ENCODE peak calls at places on chromosomes 12 and 14, in ten cellular contexts. One of them, this sample, is unnamed.

GRCh38 chr12:46585854-46586621 is 213.5 kb upstream of the SLC38A2 start:
- DNase-seq in NB4: peak; percentile 47
- DNase-seq in transverse colon: peak; percentile 62
- DNase-seq in IMR-90: peak; percentile 92
- DNase-seq in Peyer's patch: peak; percentile 53
- DNase-seq in stomach: peak; percentile 72
- DNase-seq in ovary: no peak
- DNase-seq in lower leg skin: no peak
- DNase-seq in GM12878: no peak
- DNase-seq in esophagus squamous epithelium: no peak
- DNase-seq in this sample: no peak

GRCh38 chr14:94753067-94753466 is 16.8 kb downstream of the GSC start:
- DNase-seq in NB4: no peak
- DNase-seq in transverse colon: no peak
- DNase-seq in IMR-90: no peak
- DNase-seq in Peyer's patch: no peak
- DNase-seq in stomach: no peak
- DNase-seq in ovary: no peak
- DNase-seq in lower leg skin: no peak
- DNase-seq in GM12878: no peak
- DNase-seq in esophagus squamous epithelium: no peak
- DNase-seq in this sample: no peak

GRCh38 chr12:74747305-74747704 is 209.7 kb downstream of the ATXN7L3B start:
- DNase-seq in NB4: peak; percentile 12
- DNase-seq in transverse colon: no peak
- DNase-seq in IMR-90: peak; percentile 16
- DNase-seq in Peyer's patch: no peak
- DNase-seq in stomach: no peak
- DNase-seq in ovary: no peak
- DNase-seq in lower leg skin: no peak
- DNase-seq in GM12878: no peak
- DNase-seq in esophagus squamous epithelium: no peak
- DNase-seq in this sample: no peak

GRCh38 chr12:88445715-88446393 is 134.4 kb downstream of the KITLG start:
- DNase-seq in NB4: no peak
- DNase-seq in transverse colon: no peak
- DNase-seq in IMR-90: no peak
- DNase-seq in Peyer's patch: no peak
- DNase-seq in stomach: no peak
- DNase-seq in ovary: no peak
- DNase-seq in lower leg skin: no peak
- DNase-seq in GM12878: no peak
- DNase-seq in esophagus squamous epithelium: no peak
- DNase-seq in this sample: no peak

GRCh38 chr12:96195845-96196451 is 1.8 kb downstream of the ELK3 start:
- DNase-seq in NB4: peak; percentile 28
- DNase-seq in transverse colon: peak; percentile 26
- DNase-seq in IMR-90: peak; percentile 74
- DNase-seq in Peyer's patch: no peak
- DNase-seq in stomach: no peak
- DNase-seq in ovary: peak; percentile 38
- DNase-seq in lower leg skin: no peak
- DNase-seq in GM12878: no peak
- DNase-seq in esophagus squamous epithelium: no peak
- DNase-seq in this sample: peak; percentile 40

GRCh38 chr12:87720967-87721366 is 308.2 kb downstream of the C12orf50 start:
- DNase-seq in NB4: no peak
- DNase-seq in transverse colon: no peak
- DNase-seq in IMR-90: no peak
- DNase-seq in Peyer's patch: no peak
- DNase-seq in stomach: no peak
- DNase-seq in ovary: no peak
- DNase-seq in lower leg skin: no peak
- DNase-seq in GM12878: no peak
- DNase-seq in esophagus squamous epithelium: no peak
- DNase-seq in this sample: no peak

GRCh38 chr12:68119724-68120211 is 39.8 kb downstream of the IFNG start:
- DNase-seq in NB4: no peak
- DNase-seq in transverse colon: no peak
- DNase-seq in IMR-90: no peak
- DNase-seq in Peyer's patch: no peak
- DNase-seq in stomach: no peak
- DNase-seq in ovary: no peak
- DNase-seq in lower leg skin: no peak
- DNase-seq in GM12878: peak; percentile 73
- DNase-seq in esophagus squamous epithelium: no peak
- DNase-seq in this sample: no peak

GRCh38 chr14:94451826-94452225 is 774 bp downstream of the SERPINA11 start:
- DNase-seq in NB4: no peak
- DNase-seq in transverse colon: no peak
- DNase-seq in IMR-90: no peak
- DNase-seq in Peyer's patch: no peak
- DNase-seq in stomach: no peak
- DNase-seq in ovary: no peak
- DNase-seq in lower leg skin: no peak
- DNase-seq in GM12878: no peak
- DNase-seq in esophagus squamous epithelium: no peak
- DNase-seq in this sample: no peak

GRCh38 chr14:47917344-47917954 is 242.0 kb upstream of the MDGA2 start:
- DNase-seq in NB4: peak; percentile 38
- DNase-seq in transverse colon: no peak
- DNase-seq in IMR-90: peak; percentile 13
- DNase-seq in Peyer's patch: no peak
- DNase-seq in stomach: no peak
- DNase-seq in ovary: no peak
- DNase-seq in lower leg skin: no peak
- DNase-seq in GM12878: no peak
- DNase-seq in esophagus squamous epithelium: no peak
- DNase-seq in this sample: no peak

GRCh38 chr12:24111101-24111500 is 161.6 kb upstream of the SOX5 start:
- DNase-seq in NB4: no peak
- DNase-seq in transverse colon: no peak
- DNase-seq in IMR-90: peak; percentile 79
- DNase-seq in Peyer's patch: no peak
- DNase-seq in stomach: no peak
- DNase-seq in ovary: no peak
- DNase-seq in lower leg skin: no peak
- DNase-seq in GM12878: no peak
- DNase-seq in esophagus squamous epithelium: no peak
- DNase-seq in this sample: no peak

GRCh38 chr12:57864382-57864781 is 17.9 kb upstream of the CTDSP2 start:
- DNase-seq in NB4: no peak
- DNase-seq in transverse colon: no peak
- DNase-seq in IMR-90: no peak
- DNase-seq in Peyer's patch: no peak
- DNase-seq in stomach: no peak
- DNase-seq in ovary: no peak
- DNase-seq in lower leg skin: no peak
- DNase-seq in GM12878: no peak
- DNase-seq in esophagus squamous epithelium: no peak
- DNase-seq in this sample: no peak

GRCh38 chr14:53953828-53954550 is 2.6 kb downstream of the BMP4 start:
- DNase-seq in NB4: no peak
- DNase-seq in transverse colon: peak; percentile 31
- DNase-seq in IMR-90: peak; percentile 29
- DNase-seq in Peyer's patch: peak; percentile 71
- DNase-seq in stomach: no peak
- DNase-seq in ovary: peak; percentile 65
- DNase-seq in lower leg skin: peak; percentile 93
- DNase-seq in GM12878: no peak
- DNase-seq in esophagus squamous epithelium: no peak
- DNase-seq in this sample: no peak

GRCh38 chr14:63286071-63286470 is 32.7 kb downstream of the GPHB5 start:
- DNase-seq in NB4: no peak
- DNase-seq in transverse colon: no peak
- DNase-seq in IMR-90: no peak
- DNase-seq in Peyer's patch: no peak
- DNase-seq in stomach: no peak
- DNase-seq in ovary: no peak
- DNase-seq in lower leg skin: no peak
- DNase-seq in GM12878: no peak
- DNase-seq in esophagus squamous epithelium: no peak
- DNase-seq in this sample: no peak

GRCh38 chr12:2580821-2581220 is 213.9 kb upstream of the FKBP4 start:
- DNase-seq in NB4: no peak
- DNase-seq in transverse colon: no peak
- DNase-seq in IMR-90: peak; percentile 83
- DNase-seq in Peyer's patch: no peak
- DNase-seq in stomach: no peak
- DNase-seq in ovary: no peak
- DNase-seq in lower leg skin: no peak
- DNase-seq in GM12878: no peak
- DNase-seq in esophagus squamous epithelium: no peak
- DNase-seq in this sample: no peak

GRCh38 chr12:123044351-123044750 is 63.9 kb downstream of the ARL6IP4 start:
- DNase-seq in NB4: no peak
- DNase-seq in transverse colon: no peak
- DNase-seq in IMR-90: no peak
- DNase-seq in Peyer's patch: no peak
- DNase-seq in stomach: no peak
- DNase-seq in ovary: no peak
- DNase-seq in lower leg skin: no peak
- DNase-seq in GM12878: no peak
- DNase-seq in esophagus squamous epithelium: no peak
- DNase-seq in this sample: no peak
- TF ChIP-seq POLR2A in NB4: no peak
- TF ChIP-seq POLR2A in transverse colon: no peak
- TF ChIP-seq POLR2A in IMR-90: no peak
- TF ChIP-seq POLR2A in Peyer's patch: no peak
- TF ChIP-seq POLR2A in stomach: no peak
- TF ChIP-seq POLR2A in ovary: no peak
- TF ChIP-seq POLR2A in lower leg skin: no peak
- TF ChIP-seq POLR2A in GM12878: no peak
- TF ChIP-seq POLR2A in esophagus squamous epithelium: no peak
- TF ChIP-seq POLR2A in this sample: no peak

DNA sequence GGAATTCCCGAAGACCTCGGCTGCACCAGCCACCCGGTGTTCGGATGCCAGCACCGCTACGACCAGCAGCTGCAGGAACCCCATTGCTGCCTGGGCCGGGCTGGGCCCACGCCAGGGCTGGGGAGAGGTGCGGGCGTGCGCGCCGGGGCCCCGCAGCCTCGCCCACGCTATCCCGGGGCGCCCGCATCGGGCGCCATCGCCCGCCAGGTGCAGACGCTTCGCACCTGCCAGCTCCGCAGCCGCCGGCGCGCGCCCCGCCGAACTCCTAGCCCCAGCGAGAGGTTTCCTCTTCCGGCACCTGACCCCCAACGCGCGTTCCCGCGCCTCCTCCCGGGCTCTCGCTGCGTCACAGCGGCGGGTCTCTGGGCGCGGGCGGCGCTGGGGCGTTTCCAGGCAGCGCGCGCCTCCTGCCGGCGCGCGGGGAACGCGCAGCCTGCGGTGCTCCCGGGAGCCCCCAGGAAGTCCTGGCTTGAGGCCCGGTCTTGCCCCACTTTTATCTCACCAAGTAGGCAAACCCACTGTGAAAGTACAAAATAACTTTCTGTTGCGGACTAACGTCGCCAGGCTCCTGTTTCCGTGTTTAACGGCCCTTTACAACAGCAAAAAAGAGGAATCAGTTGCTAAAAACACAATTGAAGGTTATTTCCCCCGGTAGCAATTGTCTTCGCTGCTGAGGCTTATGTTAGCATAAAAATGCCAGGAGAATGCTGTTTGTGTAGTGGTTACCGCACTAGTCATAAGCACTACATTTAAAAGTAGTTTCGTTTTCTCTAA is at the start of gene TM7SF3:
- DNase-seq in NB4: no peak
- DNase-seq in transverse colon: peak; percentile 97
- DNase-seq in IMR-90: peak; percentile 83
- DNase-seq in Peyer's patch: peak; percentile 96
- DNase-seq in stomach: peak; percentile 97
- DNase-seq in ovary: peak; percentile 96
- DNase-seq in lower leg skin: peak; percentile 98
- DNase-seq in GM12878: peak; percentile 81
- DNase-seq in esophagus squamous epithelium: peak; percentile 68
- DNase-seq in this sample: peak; percentile 97
- TF ChIP-seq POLR2A in NB4: peak; percentile 95
- TF ChIP-seq POLR2A in transverse colon: peak; percentile 56
- TF ChIP-seq POLR2A in IMR-90: no peak
- TF ChIP-seq POLR2A in Peyer's patch: peak; percentile 71
- TF ChIP-seq POLR2A in stomach: no peak
- TF ChIP-seq POLR2A in ovary: peak; percentile 44
- TF ChIP-seq POLR2A in lower leg skin: no peak
- TF ChIP-seq POLR2A in GM12878: peak; percentile 81
- TF ChIP-seq POLR2A in esophagus squamous epithelium: peak; percentile 68
- TF ChIP-seq POLR2A in this sample: peak; percentile 91

GRCh38 chr12:85280984-85281946 is 1.2 kb downstream of the ALX1 start:
- DNase-seq in NB4: no peak
- DNase-seq in transverse colon: no peak
- DNase-seq in IMR-90: no peak
- DNase-seq in Peyer's patch: no peak
- DNase-seq in stomach: no peak
- DNase-seq in ovary: no peak
- DNase-seq in lower leg skin: no peak
- DNase-seq in GM12878: no peak
- DNase-seq in esophagus squamous epithelium: no peak
- DNase-seq in this sample: no peak
- TF ChIP-seq POLR2A in NB4: no peak
- TF ChIP-seq POLR2A in transverse colon: no peak
- TF ChIP-seq POLR2A in IMR-90: no peak
- TF ChIP-seq POLR2A in Peyer's patch: no peak
- TF ChIP-seq POLR2A in stomach: no peak
- TF ChIP-seq POLR2A in ovary: no peak
- TF ChIP-seq POLR2A in lower leg skin: no peak
- TF ChIP-seq POLR2A in GM12878: no peak
- TF ChIP-seq POLR2A in esophagus squamous epithelium: no peak
- TF ChIP-seq POLR2A in this sample: no peak

DNA sequence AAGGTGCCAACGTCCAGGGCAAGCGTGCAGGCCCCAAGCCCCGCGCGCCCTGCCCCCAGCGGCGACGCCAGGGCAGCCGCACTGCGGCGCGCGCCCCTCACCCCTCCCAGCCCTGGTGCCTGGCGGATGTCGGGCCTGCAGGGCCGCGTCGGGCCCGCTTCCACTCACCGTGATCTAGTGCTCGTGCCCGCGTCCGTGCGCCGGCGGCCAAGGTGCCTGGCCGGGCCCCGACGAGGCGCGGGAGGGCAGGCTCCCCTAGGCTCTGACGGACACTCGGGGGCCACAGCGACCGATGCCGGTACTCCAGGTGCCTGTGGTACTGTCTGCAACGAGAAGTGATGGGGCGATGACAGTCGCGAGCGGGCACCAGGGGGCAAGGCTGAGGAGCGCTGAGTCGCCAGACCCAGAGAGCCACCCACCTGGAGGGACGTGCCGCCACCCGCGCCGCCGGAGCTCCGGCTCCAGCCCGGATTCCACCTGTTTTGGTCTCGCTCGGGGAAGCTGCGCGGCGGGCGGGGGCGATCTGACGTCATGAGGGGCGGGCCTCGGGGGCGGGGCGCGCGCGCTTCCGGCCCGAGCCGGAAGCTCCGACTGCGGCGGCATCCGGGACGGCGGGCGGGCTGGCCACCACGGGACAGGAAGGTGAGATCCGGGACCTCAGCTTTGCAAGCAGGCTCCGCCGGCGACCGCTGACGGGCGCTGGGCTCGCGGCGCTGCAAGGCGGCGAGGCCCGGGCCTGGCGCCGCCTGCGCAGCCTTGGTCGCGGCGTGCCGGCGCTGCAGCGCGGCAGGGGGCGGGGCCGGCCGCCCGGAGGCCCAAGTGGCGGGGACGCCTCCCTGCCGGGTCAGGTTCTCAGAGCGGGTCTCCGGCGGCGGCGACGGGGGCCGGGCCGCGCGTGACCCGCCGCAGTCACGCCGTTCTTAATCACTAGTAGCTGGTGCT is at the start of the genes LYSET and MOAP1:
- DNase-seq in NB4: peak; percentile 93
- DNase-seq in transverse colon: peak; percentile 90
- DNase-seq in IMR-90: peak; percentile 79
- DNase-seq in Peyer's patch: peak; percentile 95
- DNase-seq in stomach: peak; percentile 89
- DNase-seq in ovary: peak; percentile 90
- DNase-seq in lower leg skin: peak; percentile 97
- DNase-seq in GM12878: no peak
- DNase-seq in esophagus squamous epithelium: peak; percentile 64
- DNase-seq in this sample: peak; percentile 94
- TF ChIP-seq POLR2A in NB4: peak; percentile 77
- TF ChIP-seq POLR2A in transverse colon: peak; percentile 90
- TF ChIP-seq POLR2A in IMR-90: peak; percentile 87
- TF ChIP-seq POLR2A in Peyer's patch: peak; percentile 66
- TF ChIP-seq POLR2A in stomach: no peak
- TF ChIP-seq POLR2A in ovary: peak; percentile 75
- TF ChIP-seq POLR2A in lower leg skin: no peak
- TF ChIP-seq POLR2A in GM12878: peak; percentile 88
- TF ChIP-seq POLR2A in esophagus squamous epithelium: peak; percentile 75
- TF ChIP-seq POLR2A in this sample: peak; percentile 78